ENCODE peak calls at places on chromosome 1, in eight cellular contexts. K is left cardiac atrium, O is IMR-90, G is naive B cell, D is posterior vena cava, C is Right ventricle myocardium superior, B is left ventricle myocardium superior, P is left ventricle myocardium inferior. Y is an unnamed sample.

GRCh38 chr1:113388621-113389355 is 1.5 kb upstream of the MAGI3 start:
- DNase-seq in B (no peak), O (no peak), P (no peak), D (no peak), K (peak), C (no peak), G (no peak), Y (no peak)

GRCh38 chr1:231934797-231935196 is 308.2 kb downstream of the DISC1 start:
- DNase-seq in K (peak), P (no peak), B (no peak), G (no peak), D (no peak), O (peak), C (no peak), Y (peak)

GRCh38 chr1:44606701-44607281 is 67.5 kb downstream of the TMEM53 start:
- DNase-seq in O (no peak), P (no peak), B (no peak), G (no peak), C (no peak), K (no peak), D (no peak), Y (no peak)

GRCh38 chr1:43979528-43980254 is 681 bp downstream of the B4GALT2 start:
- DNase-seq in C (peak), D (no peak), G (no peak), K (peak), O (peak), B (peak), P (peak), Y (no peak)

GRCh38 chr1:247268390-247269045 is 12.6 kb downstream of the VN1R5 start:
- DNase-seq in B (no peak), K (no peak), P (no peak), G (no peak), D (no peak), O (peak), C (no peak), Y (no peak)

GRCh38 chr1:85445906-85446305 is 19.1 kb downstream of the DDAH1 start:
- DNase-seq in P (no peak), C (no peak), G (no peak), K (no peak), O (peak), D (no peak), B (no peak), Y (no peak)

GRCh38 chr1:42176902-42177519 is 12.5 kb upstream of the GUCA2A start:
- DNase-seq in P (no peak), B (peak), O (peak), C (no peak), D (no peak), K (no peak), G (peak), Y (no peak)

GRCh38 chr1:231729541-231729940 is 103.0 kb downstream of the DISC1 start:
- DNase-seq in G (no peak), C (no peak), D (no peak), K (no peak), O (no peak), P (no peak), B (no peak), Y (no peak)

GRCh38 chr1:143653403-143653802 is 318.4 kb downstream of the FAM72C start:
- DNase-seq in C (no peak), O (no peak), B (no peak), D (no peak), G (no peak), K (no peak), P (no peak), Y (no peak)

GRCh38 chr1:229047161-229047840 is 223.6 kb upstream of the RAB4A start:
- DNase-seq in D (no peak), O (no peak), B (no peak), C (no peak), G (no peak), P (no peak), K (no peak), Y (no peak)

GRCh38 chr1:91805343-91805801 is 80.6 kb downstream of the TGFBR3 start:
- DNase-seq in G (no peak), P (no peak), D (no peak), K (no peak), O (no peak), B (no peak), C (no peak), Y (no peak)

GRCh38 chr1:160136926-160137200 is 14.5 kb upstream of the ATP1A4 start:
- DNase-seq in K (no peak), C (no peak), D (no peak), P (no peak), B (no peak), O (no peak), G (no peak), Y (no peak)

GRCh38 chr1:60918867-60919266 is 163.5 kb upstream of the NFIA start:
- DNase-seq in O (no peak), P (no peak), G (no peak), C (no peak), D (no peak), K (no peak), B (no peak), Y (no peak)

GRCh38 chr1:241440904-241441303 is 78.7 kb downstream of the FH start:
- DNase-seq in P (no peak), D (no peak), K (no peak), B (no peak), O (peak), G (no peak), C (no peak), Y (no peak)

GRCh38 chr1:28240024-28240423 is 4.1 kb downstream of the ATP5IF1 start:
- DNase-seq in D (no peak), C (no peak), K (no peak), B (no peak), G (no peak), P (no peak), O (no peak), Y (no peak)

GRCh38 chr1:32666866-32667566 is 16.0 kb downstream of the RBBP4 start:
- DNase-seq in D (no peak), O (no peak), K (no peak), C (no peak), P (no peak), G (no peak), B (no peak), Y (no peak)

GRCh38 chr1:192453360-192454045 is 122.1 kb upstream of the RGS1 start:
- DNase-seq in B (no peak), D (no peak), G (no peak), O (peak), K (no peak), C (no peak), P (no peak), Y (no peak)

GRCh38 chr1:83055391-83056170 is 943.4 kb downstream of the TTLL7 start:
- DNase-seq in D (no peak), P (no peak), O (no peak), G (no peak), C (no peak), K (no peak), B (no peak), Y (no peak)

GRCh38 chr1:178091986-178092745 is 1.7 kb upstream of the RASAL2 start:
- DNase-seq in B (no peak), K (no peak), D (no peak), O (peak), P (no peak), G (no peak), C (no peak), Y (no peak)

GRCh38 chr1:99682291-99682751 is 36.4 kb downstream of the PALMD start:
- DNase-seq in G (no peak), C (no peak), K (no peak), O (peak), D (no peak), B (no peak), P (no peak), Y (no peak)

GRCh38 chr1:209198926-209199325 is 384.6 kb upstream of the CAMK1G start:
- DNase-seq in D (no peak), P (no peak), G (no peak), C (no peak), B (no peak), O (no peak), K (no peak), Y (no peak)

GRCh38 chr1:159197767-159198557 is 6.7 kb upstream of the ACKR1 start:
- DNase-seq in G (peak), C (peak), B (peak), D (no peak), K (peak), P (peak), O (peak), Y (peak)

GRCh38 chr1:213666113-213666512 is 321.7 kb upstream of the PROX1 start:
- DNase-seq in D (no peak), K (no peak), G (no peak), B (no peak), C (no peak), O (no peak), P (no peak), Y (no peak)

GRCh38 chr1:94865369-94865768 is 45.2 kb downstream of the SLC44A3 start:
- DNase-seq in P (no peak), G (no peak), K (no peak), D (no peak), C (no peak), B (no peak), O (peak), Y (no peak)

GRCh38 chr1:205042911-205043806 is at the start of gene CNTN2:
- DNase-seq in K (no peak), G (no peak), D (no peak), O (no peak), C (no peak), B (no peak), P (no peak), Y (no peak)

Y was measured in MV-4-11.